ENCODE peak calls at places on chromosome 4, in nine cellular contexts. C, U, K, A, D, J, E, R and F are unnamed samples. For H3K4me1, the result is how much of the 10 kb centered on the place peaks cover.

GRCh38 chr4:183758006-183758734 is 99.1 kb downstream of the TRAPPC11 start:
- DNase-seq in U (peak), R (no peak), J (peak), A (peak), C (no peak), D (no peak), E (peak), K (no peak), F (no peak)

GRCh38 chr4:187000281-187000680 is 276.6 kb upstream of the FAT1 start:
- DNase-seq in K (no peak), D (no peak), C (no peak), U (no peak), J (no peak), R (no peak), E (no peak), A (peak), F (no peak)

GRCh38 chr4:41883988-41884737 is 51.1 kb upstream of the TMEM33 start:
- DNase-seq in U (no peak), K (no peak), J (no peak), R (no peak), E (no peak), C (no peak), D (no peak), A (no peak), F (no peak)

GRCh38 chr4:58749206-58749605 is 1639.0 kb upstream of the IGFBP7 start:
- DNase-seq in E (no peak), R (no peak), U (no peak), A (no peak), D (no peak), K (no peak), C (no peak), J (no peak), F (no peak)

GRCh38 chr4:187767158-187767557 is 228.4 kb upstream of the ZFP42 start:
- DNase-seq in J (no peak), U (no peak), D (no peak), R (no peak), E (no peak), A (no peak), C (no peak), K (no peak), F (no peak)

GRCh38 chr4:19438228-19438627 is 813.5 kb upstream of the SLIT2 start:
- DNase-seq in A (no peak), D (no peak), E (no peak), C (no peak), K (no peak), R (no peak), U (no peak), J (no peak), F (no peak)

GRCh38 chr4:87912164-87913004 is 63.1 kb upstream of the SPP1 start:
- DNase-seq in E (no peak), C (no peak), D (no peak), R (no peak), K (no peak), U (no peak), A (peak), J (no peak), F (no peak)

GRCh38 chr4:145230726-145231125 is 50.3 kb upstream of the OTUD4 start:
- DNase-seq in E (no peak), A (peak), D (no peak), C (no peak), R (no peak), K (no peak), J (no peak), U (no peak), F (no peak)

DNA sequence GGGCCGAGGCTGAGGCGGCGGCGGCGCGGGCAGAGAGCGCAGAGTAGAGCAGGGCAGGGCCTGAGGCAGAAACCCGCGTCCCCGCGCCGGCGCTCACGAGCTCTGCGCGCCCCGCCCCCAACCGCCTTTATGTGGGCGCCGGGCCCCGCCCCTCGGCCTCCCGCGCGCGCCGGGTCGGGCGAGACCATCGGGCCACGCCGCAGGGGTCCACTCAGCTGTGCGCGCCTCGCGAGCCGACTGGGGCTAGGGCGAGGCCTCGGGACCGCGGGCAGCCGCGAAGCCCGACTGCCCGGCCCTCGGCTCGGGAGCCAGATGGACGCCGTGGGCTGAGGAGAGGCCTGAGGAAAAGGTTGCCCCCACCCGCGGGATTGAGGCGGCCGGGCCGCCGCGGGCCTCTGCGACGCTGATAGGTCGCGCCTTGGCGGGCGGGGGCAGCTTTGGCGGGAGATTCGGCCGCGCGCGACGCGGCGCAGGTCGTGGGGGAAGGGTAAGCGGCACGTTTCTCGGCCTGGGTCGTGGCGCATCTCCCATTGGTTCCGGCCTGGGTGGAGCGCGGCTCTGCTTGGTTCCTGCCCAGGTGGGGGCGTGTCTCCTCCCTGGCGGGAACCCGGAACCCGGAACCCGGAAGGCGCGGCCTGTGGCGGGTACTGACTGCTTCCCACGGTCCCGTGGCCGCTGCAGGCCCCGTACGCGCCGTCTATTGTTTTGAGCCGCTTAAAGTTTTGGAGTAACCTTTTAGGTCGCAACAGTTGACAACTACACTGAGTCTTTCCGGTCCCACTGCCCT is at the start of gene SLBP:
- DNase-seq in R (peak), J (peak), K (peak), C (peak), E (peak), U (peak), D (peak), A (peak), F (peak)
- H3K4me1 ChIP-seq in R (under half), J (under half), K (half or more), C (half or more), E (under half), U (under half), D (under half), A (under half), F (under half)

GRCh38 chr4:143382539-143382938 is 45.9 kb downstream of the GAB1 start:
- DNase-seq in K (no peak), R (no peak), E (no peak), C (no peak), U (no peak), D (no peak), J (no peak), A (peak), F (no peak)
- H3K27ac ChIP-seq in K (no peak), R (peak), E (no peak), C (no peak), U (peak), D (no peak), J (peak), A (no peak), F (no peak)

GRCh38 chr4:55385201-55385649 is 10.5 kb upstream of the TMEM165 start:
- DNase-seq in R (no peak), U (no peak), A (peak), J (no peak), C (no peak), D (no peak), K (no peak), E (no peak), F (no peak)
- H3K4me1 ChIP-seq in R (under half), U (under half), A (under half), J (under half), C (under half), D (under half), K (under half), E (under half), F (under half)

DNA sequence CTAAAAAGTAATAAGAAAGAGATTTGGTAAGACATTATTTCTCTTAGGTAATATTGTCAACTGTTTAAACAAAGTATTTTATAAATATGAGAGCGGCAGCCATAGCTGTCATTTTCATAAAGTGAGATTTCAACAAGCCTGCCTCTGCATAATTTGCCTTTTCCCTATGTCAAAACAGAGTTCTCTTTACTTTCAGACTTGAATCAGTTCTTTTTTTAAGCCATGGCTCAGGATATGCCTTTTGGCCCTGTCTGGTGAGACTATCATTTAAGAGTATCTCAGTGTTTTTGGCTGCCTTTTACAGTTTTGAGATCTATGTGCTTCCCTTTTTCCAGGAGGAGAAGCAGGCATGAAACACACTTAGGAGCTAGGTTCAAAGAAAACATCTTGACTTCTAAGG is 7.5 kb upstream of the GUCY1A1 start:
- DNase-seq in E (no peak), U (no peak), R (no peak), C (no peak), J (no peak), K (no peak), D (no peak), A (no peak), F (no peak)
- H3K27ac ChIP-seq in E (no peak), U (no peak), R (no peak), C (no peak), J (no peak), K (no peak), D (no peak), A (no peak), F (no peak)

GRCh38 chr4:118985170-118986000 is 96.7 kb downstream of the SYNPO2 start:
- DNase-seq in E (no peak), A (no peak), R (no peak), J (peak), U (no peak), K (no peak), D (no peak), C (no peak), F (no peak)
- H3K4me1 ChIP-seq in E (under half), A (under half), R (half or more), J (half or more), U (under half), K (under half), D (under half), C (under half), F (under half)

GRCh38 chr4:159009521-159009920 is 93.4 kb upstream of the RAPGEF2 start:
- DNase-seq in C (no peak), R (no peak), A (peak), J (no peak), D (no peak), K (no peak), U (no peak), E (no peak), F (no peak)

GRCh38 chr4:159008671-159009070 is 94.2 kb upstream of the RAPGEF2 start:
- DNase-seq in U (no peak), K (no peak), R (no peak), J (no peak), A (no peak), C (no peak), D (no peak), E (no peak), F (no peak)

GRCh38 chr4:159003420-159004253 is 99.2 kb upstream of the RAPGEF2 start:
- DNase-seq in E (no peak), J (no peak), R (no peak), K (no peak), U (no peak), A (peak), D (no peak), C (no peak), F (no peak)

GRCh38 chr4:159002950-159003349 is 99.9 kb upstream of the RAPGEF2 start:
- DNase-seq in C (no peak), A (peak), K (no peak), R (no peak), D (no peak), E (no peak), U (no peak), J (no peak), F (no peak)

GRCh38 chr4:159006202-159006601 is 96.7 kb upstream of the RAPGEF2 start:
- DNase-seq in E (no peak), C (no peak), U (no peak), R (no peak), D (peak), J (no peak), K (no peak), A (no peak), F (no peak)
- H3K27ac ChIP-seq in E (no peak), C (no peak), U (no peak), R (no peak), D (no peak), J (no peak), K (no peak), A (no peak), F (no peak)

GRCh38 chr4:39712819-39713607 is 15.1 kb downstream of the UBE2K start:
- DNase-seq in E (no peak), C (no peak), K (no peak), A (peak), U (no peak), D (no peak), R (no peak), J (no peak), F (no peak)
- H3K4me1 ChIP-seq in E (under half), C (under half), K (under half), A (under half), U (under half), D (under half), R (half or more), J (under half), F (under half)